ENCODE peak calls at places on chromosome 15, in nine cellular contexts. One of them, this sample, is unnamed.

GRCh38 chr15:75063338-75063737 is 39.9 kb downstream of the PPCDC start:
- DNase-seq in coronary artery: peak; percentile 62
- DNase-seq in thoracic aorta: no peak
- DNase-seq in Calu3: no peak
- DNase-seq in neural crest cell: no peak
- DNase-seq in HCT116: no peak
- DNase-seq in astrocyte of the cerebellum: peak; percentile 72
- DNase-seq in Panc1: no peak
- DNase-seq in GM20000: no peak
- DNase-seq in this sample: no peak

GRCh38 chr15:60787737-60788513 is 309.0 kb upstream of the ICE2 start:
- DNase-seq in coronary artery: no peak
- DNase-seq in thoracic aorta: no peak
- DNase-seq in Calu3: peak; percentile 34
- DNase-seq in neural crest cell: no peak
- DNase-seq in HCT116: no peak
- DNase-seq in astrocyte of the cerebellum: no peak
- DNase-seq in Panc1: no peak
- DNase-seq in GM20000: no peak
- DNase-seq in this sample: peak; percentile 54

GRCh38 chr15:78640840-78641733 is at the start of gene CHRNB4:
- DNase-seq in coronary artery: no peak
- DNase-seq in thoracic aorta: no peak
- DNase-seq in Calu3: peak; percentile 44
- DNase-seq in neural crest cell: peak; percentile 55
- DNase-seq in HCT116: no peak
- DNase-seq in astrocyte of the cerebellum: no peak
- DNase-seq in Panc1: no peak
- DNase-seq in GM20000: no peak
- DNase-seq in this sample: no peak

GRCh38 chr15:34855893-34856292 is 60.5 kb upstream of the ACTC1 start:
- DNase-seq in coronary artery: no peak
- DNase-seq in thoracic aorta: peak; percentile 18
- DNase-seq in Calu3: no peak
- DNase-seq in neural crest cell: no peak
- DNase-seq in HCT116: no peak
- DNase-seq in astrocyte of the cerebellum: no peak
- DNase-seq in Panc1: no peak
- DNase-seq in GM20000: no peak
- DNase-seq in this sample: no peak

GRCh38 chr15:78550194-78550593 is 9.9 kb downstream of the PSMA4 start:
- DNase-seq in coronary artery: no peak
- DNase-seq in thoracic aorta: no peak
- DNase-seq in Calu3: no peak
- DNase-seq in neural crest cell: no peak
- DNase-seq in HCT116: no peak
- DNase-seq in astrocyte of the cerebellum: no peak
- DNase-seq in Panc1: no peak
- DNase-seq in GM20000: no peak
- DNase-seq in this sample: no peak

GRCh38 chr15:66411190-66411589 is 24.5 kb downstream of the MAP2K1 start:
- DNase-seq in coronary artery: no peak
- DNase-seq in thoracic aorta: no peak
- DNase-seq in Calu3: no peak
- DNase-seq in neural crest cell: no peak
- DNase-seq in HCT116: no peak
- DNase-seq in astrocyte of the cerebellum: no peak
- DNase-seq in Panc1: no peak
- DNase-seq in GM20000: no peak
- DNase-seq in this sample: no peak

GRCh38 chr15:72584006-72584405 is 70.5 kb upstream of the GOLGA6B start:
- DNase-seq in coronary artery: no peak
- DNase-seq in thoracic aorta: no peak
- DNase-seq in Calu3: no peak
- DNase-seq in neural crest cell: no peak
- DNase-seq in HCT116: no peak
- DNase-seq in astrocyte of the cerebellum: no peak
- DNase-seq in Panc1: no peak
- DNase-seq in GM20000: no peak
- DNase-seq in this sample: no peak

GRCh38 chr15:43977072-43977884 is 150.5 kb downstream of the WDR76 start:
- DNase-seq in coronary artery: no peak
- DNase-seq in thoracic aorta: no peak
- DNase-seq in Calu3: no peak
- DNase-seq in neural crest cell: no peak
- DNase-seq in HCT116: peak; percentile 48
- DNase-seq in astrocyte of the cerebellum: no peak
- DNase-seq in Panc1: no peak
- DNase-seq in GM20000: peak; percentile 28
- DNase-seq in this sample: peak; percentile 90

GRCh38 chr15:87498545-87498944 is 758.0 kb downstream of the NTRK3 start:
- DNase-seq in coronary artery: no peak
- DNase-seq in thoracic aorta: no peak
- DNase-seq in Calu3: no peak
- DNase-seq in neural crest cell: no peak
- DNase-seq in HCT116: no peak
- DNase-seq in astrocyte of the cerebellum: peak; percentile 52
- DNase-seq in Panc1: no peak
- DNase-seq in GM20000: no peak
- DNase-seq in this sample: no peak

GRCh38 chr15:57462391-57462790 is 86.1 kb downstream of the CGNL1 start:
- DNase-seq in coronary artery: no peak
- DNase-seq in thoracic aorta: no peak
- DNase-seq in Calu3: no peak
- DNase-seq in neural crest cell: no peak
- DNase-seq in HCT116: no peak
- DNase-seq in astrocyte of the cerebellum: peak; percentile 8
- DNase-seq in Panc1: no peak
- DNase-seq in GM20000: no peak
- DNase-seq in this sample: no peak
- TF ChIP-seq CTCF in coronary artery: no peak
- TF ChIP-seq CTCF in thoracic aorta: peak; percentile 23
- TF ChIP-seq CTCF in Calu3: no peak
- TF ChIP-seq CTCF in neural crest cell: no peak
- TF ChIP-seq CTCF in HCT116: no peak
- TF ChIP-seq CTCF in astrocyte of the cerebellum: peak; percentile 20
- TF ChIP-seq CTCF in Panc1: peak; percentile 17
- TF ChIP-seq CTCF in GM20000: no peak
- TF ChIP-seq CTCF in this sample: no peak

GRCh38 chr15:33201376-33202189 is 7.1 kb upstream of the FMN1 start:
- DNase-seq in coronary artery: no peak
- DNase-seq in thoracic aorta: no peak
- DNase-seq in Calu3: peak; percentile 58
- DNase-seq in neural crest cell: no peak
- DNase-seq in HCT116: peak; percentile 95
- DNase-seq in astrocyte of the cerebellum: no peak
- DNase-seq in Panc1: peak; percentile 95
- DNase-seq in GM20000: peak; percentile 50
- DNase-seq in this sample: peak; percentile 73
- TF ChIP-seq CTCF in coronary artery: no peak
- TF ChIP-seq CTCF in thoracic aorta: no peak
- TF ChIP-seq CTCF in Calu3: no peak
- TF ChIP-seq CTCF in neural crest cell: peak; percentile 51
- TF ChIP-seq CTCF in HCT116: peak; percentile 65
- TF ChIP-seq CTCF in astrocyte of the cerebellum: peak; percentile 40
- TF ChIP-seq CTCF in Panc1: peak; percentile 47
- TF ChIP-seq CTCF in GM20000: no peak
- TF ChIP-seq CTCF in this sample: no peak

GRCh38 chr15:31147456-31147855 is 45.9 kb upstream of the TRPM1 start:
- DNase-seq in coronary artery: no peak
- DNase-seq in thoracic aorta: no peak
- DNase-seq in Calu3: no peak
- DNase-seq in neural crest cell: no peak
- DNase-seq in HCT116: no peak
- DNase-seq in astrocyte of the cerebellum: no peak
- DNase-seq in Panc1: no peak
- DNase-seq in GM20000: no peak
- DNase-seq in this sample: no peak

GRCh38 chr15:31148622-31149505 is 47.3 kb upstream of the TRPM1 start:
- DNase-seq in coronary artery: no peak
- DNase-seq in thoracic aorta: no peak
- DNase-seq in Calu3: no peak
- DNase-seq in neural crest cell: no peak
- DNase-seq in HCT116: no peak
- DNase-seq in astrocyte of the cerebellum: no peak
- DNase-seq in Panc1: no peak
- DNase-seq in GM20000: no peak
- DNase-seq in this sample: no peak

GRCh38 chr15:31147943-31148621 is 46.6 kb upstream of the TRPM1 start:
- DNase-seq in coronary artery: no peak
- DNase-seq in thoracic aorta: no peak
- DNase-seq in Calu3: no peak
- DNase-seq in neural crest cell: peak; percentile 48
- DNase-seq in HCT116: no peak
- DNase-seq in astrocyte of the cerebellum: no peak
- DNase-seq in Panc1: no peak
- DNase-seq in GM20000: no peak
- DNase-seq in this sample: no peak

GRCh38 chr15:31141792-31142191 is 40.3 kb upstream of the TRPM1 start:
- DNase-seq in coronary artery: no peak
- DNase-seq in thoracic aorta: no peak
- DNase-seq in Calu3: no peak
- DNase-seq in neural crest cell: no peak
- DNase-seq in HCT116: no peak
- DNase-seq in astrocyte of the cerebellum: no peak
- DNase-seq in Panc1: no peak
- DNase-seq in GM20000: no peak
- DNase-seq in this sample: no peak

GRCh38 chr15:31145271-31145911 is 43.9 kb upstream of the TRPM1 start:
- DNase-seq in coronary artery: no peak
- DNase-seq in thoracic aorta: no peak
- DNase-seq in Calu3: no peak
- DNase-seq in neural crest cell: no peak
- DNase-seq in HCT116: no peak
- DNase-seq in astrocyte of the cerebellum: no peak
- DNase-seq in Panc1: no peak
- DNase-seq in GM20000: no peak
- DNase-seq in this sample: no peak
- TF ChIP-seq CTCF in coronary artery: no peak
- TF ChIP-seq CTCF in thoracic aorta: no peak
- TF ChIP-seq CTCF in Calu3: no peak
- TF ChIP-seq CTCF in neural crest cell: peak; percentile 39
- TF ChIP-seq CTCF in HCT116: peak; percentile 34
- TF ChIP-seq CTCF in astrocyte of the cerebellum: peak; percentile 15
- TF ChIP-seq CTCF in Panc1: no peak
- TF ChIP-seq CTCF in GM20000: no peak
- TF ChIP-seq CTCF in this sample: peak; percentile 9

GRCh38 chr15:76973362-76973743 is 21.6 kb upstream of the PSTPIP1 start:
- DNase-seq in coronary artery: no peak
- DNase-seq in thoracic aorta: no peak
- DNase-seq in Calu3: no peak
- DNase-seq in neural crest cell: peak; percentile 49
- DNase-seq in HCT116: peak; percentile 22
- DNase-seq in astrocyte of the cerebellum: no peak
- DNase-seq in Panc1: peak; percentile 15
- DNase-seq in GM20000: peak; percentile 65
- DNase-seq in this sample: peak; percentile 75
- TF ChIP-seq CTCF in coronary artery: peak; percentile 30
- TF ChIP-seq CTCF in thoracic aorta: peak; percentile 68
- TF ChIP-seq CTCF in Calu3: peak; percentile 45
- TF ChIP-seq CTCF in neural crest cell: peak; percentile 55
- TF ChIP-seq CTCF in HCT116: peak; percentile 76
- TF ChIP-seq CTCF in astrocyte of the cerebellum: peak; percentile 55
- TF ChIP-seq CTCF in Panc1: no peak
- TF ChIP-seq CTCF in GM20000: peak; percentile 69
- TF ChIP-seq CTCF in this sample: peak; percentile 79

DNA sequence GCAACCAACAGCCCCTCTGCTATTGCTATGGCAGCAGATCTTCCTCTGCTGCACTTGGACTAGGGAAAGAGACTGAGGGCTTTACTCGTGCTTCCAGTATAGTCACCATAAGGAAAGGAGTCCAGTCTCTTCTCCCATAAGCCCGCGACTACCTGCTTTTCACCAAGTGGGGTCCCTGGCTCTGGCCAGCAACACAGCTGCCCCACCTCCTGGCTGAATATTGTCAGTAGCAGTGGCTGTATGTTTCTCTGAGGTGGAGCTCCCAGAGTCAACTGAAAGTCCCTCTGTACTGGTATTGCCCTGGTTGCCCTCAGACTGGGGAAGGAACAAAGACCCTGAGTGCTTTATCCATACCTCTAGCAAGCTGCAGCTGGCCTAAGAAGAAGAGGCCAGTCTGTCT is 719.6 kb downstream of the SQOR start:
- DNase-seq in coronary artery: no peak
- DNase-seq in thoracic aorta: no peak
- DNase-seq in Calu3: no peak
- DNase-seq in neural crest cell: no peak
- DNase-seq in HCT116: no peak
- DNase-seq in astrocyte of the cerebellum: no peak
- DNase-seq in Panc1: no peak
- DNase-seq in GM20000: no peak
- DNase-seq in this sample: no peak
- TF ChIP-seq CTCF in coronary artery: no peak
- TF ChIP-seq CTCF in thoracic aorta: no peak
- TF ChIP-seq CTCF in Calu3: no peak
- TF ChIP-seq CTCF in neural crest cell: no peak
- TF ChIP-seq CTCF in HCT116: no peak
- TF ChIP-seq CTCF in astrocyte of the cerebellum: no peak
- TF ChIP-seq CTCF in Panc1: no peak
- TF ChIP-seq CTCF in GM20000: no peak
- TF ChIP-seq CTCF in this sample: no peak

DNA sequence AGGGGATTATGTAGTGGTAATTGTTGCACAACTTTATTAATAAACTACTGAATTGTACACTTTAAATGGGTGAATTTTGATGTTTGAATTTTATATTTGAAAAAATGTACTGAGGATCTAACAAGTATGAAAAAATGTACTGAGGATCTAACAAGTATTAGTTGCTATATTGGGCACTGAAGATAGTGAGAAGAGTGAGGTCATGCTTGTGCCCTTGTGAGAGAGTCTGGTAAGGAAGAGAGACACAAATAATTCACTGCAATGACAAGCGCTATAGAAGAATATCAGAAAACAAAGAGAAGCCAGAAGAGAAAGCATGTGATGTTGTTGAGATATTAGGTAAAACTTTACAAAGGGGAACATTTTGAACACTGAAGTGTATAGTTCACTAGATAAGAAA is 137.6 kb downstream of the DTWD1 start:
- DNase-seq in coronary artery: no peak
- DNase-seq in thoracic aorta: no peak
- DNase-seq in Calu3: no peak
- DNase-seq in neural crest cell: no peak
- DNase-seq in HCT116: no peak
- DNase-seq in astrocyte of the cerebellum: no peak
- DNase-seq in Panc1: no peak
- DNase-seq in GM20000: no peak
- DNase-seq in this sample: no peak
- TF ChIP-seq CTCF in coronary artery: no peak
- TF ChIP-seq CTCF in thoracic aorta: no peak
- TF ChIP-seq CTCF in Calu3: no peak
- TF ChIP-seq CTCF in neural crest cell: no peak
- TF ChIP-seq CTCF in HCT116: no peak
- TF ChIP-seq CTCF in astrocyte of the cerebellum: no peak
- TF ChIP-seq CTCF in Panc1: no peak
- TF ChIP-seq CTCF in GM20000: no peak
- TF ChIP-seq CTCF in this sample: no peak